ENCODE peak calls at places on chromosomes 13 and 19, in seven cellular contexts. D, A, Y, S, K, L and B are unnamed samples.

GRCh38 chr19:7916137-7916907 is 1.7 kb downstream of the TGFBR3L start:
- DNase-seq in K (peak), S (peak), D (no peak), L (no peak), A (no peak), Y (no peak), B (peak)

GRCh38 chr13:64505511-64505910 is 2724.6 kb downstream of the PCDH9 start:
- DNase-seq in A (peak), Y (no peak), K (peak), L (no peak), S (no peak), D (no peak), B (no peak)

GRCh38 chr19:44732235-44733014 is 16.1 kb upstream of the BCL3 start:
- DNase-seq in L (no peak), K (no peak), D (no peak), A (no peak), Y (no peak), S (no peak), B (no peak)

GRCh38 chr19:38265213-38265861 is 964 bp downstream of the SPINT2 start:
- DNase-seq in Y (no peak), S (peak), D (no peak), K (no peak), L (no peak), A (no peak), B (no peak)

GRCh38 chr19:17475541-17476115 is 5.3 kb downstream of the SLC27A1 start:
- DNase-seq in K (peak), Y (no peak), D (no peak), L (no peak), S (no peak), A (no peak), B (no peak)

GRCh38 chr19:2618611-2619010 is 83.9 kb downstream of the GNG7 start:
- DNase-seq in Y (no peak), S (peak), D (peak), L (peak), K (peak), A (no peak), B (peak)

GRCh38 chr19:5389353-5389752 is 48.7 kb upstream of the PTPRS start:
- DNase-seq in S (no peak), K (no peak), L (no peak), D (no peak), A (no peak), Y (no peak), B (no peak)

GRCh38 chr19:19113040-19113541 is 25.2 kb downstream of the TMEM161A start:
- DNase-seq in A (no peak), D (no peak), L (no peak), S (no peak), K (peak), Y (no peak), B (no peak)

GRCh38 chr19:33219261-33219812 is 6.3 kb downstream of the SLC7A10 start:
- DNase-seq in A (no peak), K (no peak), L (no peak), D (no peak), S (no peak), Y (no peak), B (no peak)